ENCODE peak calls at places on chromosomes 11 and 22, in eight cellular contexts. One of them, this sample, is unnamed.

GRCh38 chr22:40043086-40043485 is 48.3 kb downstream of the FAM83F start:
- DNase-seq in iPS DF 6.9: no peak
- DNase-seq in right atrium auricular region: peak
- DNase-seq in pancreas: peak
- DNase-seq in mesendoderm: no peak
- DNase-seq in stromal cell of bone marrow: no peak
- DNase-seq in mammary epithelial cell: peak
- DNase-seq in retinal pigment epithelial cell: no peak
- DNase-seq in this sample: no peak

GRCh38 chr22:35842954-35843353 is 125.3 kb downstream of the APOL5 start:
- DNase-seq in right atrium auricular region: no peak
- DNase-seq in stromal cell of bone marrow: no peak
- DNase-seq in retinal pigment epithelial cell: no peak
- DNase-seq in mammary epithelial cell: peak
- DNase-seq in pancreas: no peak
- DNase-seq in iPS DF 6.9: no peak
- DNase-seq in mesendoderm: peak
- DNase-seq in this sample: no peak

GRCh38 chr11:130473795-130474377 is 25.4 kb downstream of the ADAMTS15 start:
- DNase-seq in stromal cell of bone marrow: no peak
- DNase-seq in mesendoderm: no peak
- DNase-seq in iPS DF 6.9: no peak
- DNase-seq in mammary epithelial cell: no peak
- DNase-seq in right atrium auricular region: peak
- DNase-seq in pancreas: no peak
- DNase-seq in retinal pigment epithelial cell: no peak
- DNase-seq in this sample: peak

GRCh38 chr22:44204937-44205712 is 24.4 kb downstream of the PARVG start:
- DNase-seq in iPS DF 6.9: no peak
- DNase-seq in stromal cell of bone marrow: no peak
- DNase-seq in pancreas: no peak
- DNase-seq in right atrium auricular region: no peak
- DNase-seq in mesendoderm: no peak
- DNase-seq in mammary epithelial cell: no peak
- DNase-seq in retinal pigment epithelial cell: no peak
- DNase-seq in this sample: peak

GRCh38 chr11:95498731-95499396 is 267.9 kb upstream of the SESN3 start:
- DNase-seq in retinal pigment epithelial cell: no peak
- DNase-seq in iPS DF 6.9: no peak
- DNase-seq in stromal cell of bone marrow: no peak
- DNase-seq in mesendoderm: peak
- DNase-seq in mammary epithelial cell: no peak
- DNase-seq in pancreas: no peak
- DNase-seq in right atrium auricular region: no peak
- DNase-seq in this sample: peak

GRCh38 chr22:29626497-29627195 is 23.2 kb downstream of the NF2 start:
- DNase-seq in mesendoderm: no peak
- DNase-seq in right atrium auricular region: no peak
- DNase-seq in pancreas: no peak
- DNase-seq in retinal pigment epithelial cell: no peak
- DNase-seq in iPS DF 6.9: no peak
- DNase-seq in mammary epithelial cell: peak
- DNase-seq in stromal cell of bone marrow: peak
- DNase-seq in this sample: no peak

GRCh38 chr22:50684986-50685385 is 12.4 kb downstream of the SHANK3 start:
- DNase-seq in retinal pigment epithelial cell: no peak
- DNase-seq in mammary epithelial cell: no peak
- DNase-seq in right atrium auricular region: peak
- DNase-seq in mesendoderm: no peak
- DNase-seq in iPS DF 6.9: no peak
- DNase-seq in pancreas: no peak
- DNase-seq in stromal cell of bone marrow: no peak
- DNase-seq in this sample: no peak

GRCh38 chr11:112655386-112655785 is 305.8 kb upstream of the NCAM1 start:
- DNase-seq in iPS DF 6.9: no peak
- DNase-seq in mesendoderm: peak
- DNase-seq in right atrium auricular region: peak
- DNase-seq in pancreas: no peak
- DNase-seq in retinal pigment epithelial cell: no peak
- DNase-seq in stromal cell of bone marrow: peak
- DNase-seq in mammary epithelial cell: no peak
- DNase-seq in this sample: no peak

GRCh38 chr22:20728523-20729190 is 45.3 kb upstream of the SERPIND1 start:
- DNase-seq in stromal cell of bone marrow: no peak
- DNase-seq in iPS DF 6.9: no peak
- DNase-seq in right atrium auricular region: no peak
- DNase-seq in pancreas: no peak
- DNase-seq in mammary epithelial cell: no peak
- DNase-seq in retinal pigment epithelial cell: no peak
- DNase-seq in mesendoderm: no peak
- DNase-seq in this sample: no peak

GRCh38 chr11:92789761-92790160 is 179.7 kb upstream of the MTNR1B start:
- DNase-seq in iPS DF 6.9: no peak
- DNase-seq in mammary epithelial cell: no peak
- DNase-seq in retinal pigment epithelial cell: no peak
- DNase-seq in mesendoderm: no peak
- DNase-seq in stromal cell of bone marrow: no peak
- DNase-seq in right atrium auricular region: no peak
- DNase-seq in pancreas: no peak
- DNase-seq in this sample: no peak

GRCh38 chr11:117039897-117040296 is 58.3 kb downstream of the SIK3 start:
- DNase-seq in mesendoderm: no peak
- DNase-seq in retinal pigment epithelial cell: no peak
- DNase-seq in stromal cell of bone marrow: no peak
- DNase-seq in right atrium auricular region: no peak
- DNase-seq in pancreas: no peak
- DNase-seq in iPS DF 6.9: no peak
- DNase-seq in mammary epithelial cell: peak
- DNase-seq in this sample: no peak

GRCh38 chr11:43712676-43713075 is 32.1 kb downstream of the HSD17B12 start:
- DNase-seq in mammary epithelial cell: no peak
- DNase-seq in stromal cell of bone marrow: no peak
- DNase-seq in retinal pigment epithelial cell: no peak
- DNase-seq in right atrium auricular region: no peak
- DNase-seq in mesendoderm: no peak
- DNase-seq in iPS DF 6.9: no peak
- DNase-seq in pancreas: no peak
- DNase-seq in this sample: no peak

GRCh38 chr11:15035283-15035682 is 38.1 kb upstream of the CALCB start:
- DNase-seq in mesendoderm: peak
- DNase-seq in right atrium auricular region: no peak
- DNase-seq in stromal cell of bone marrow: no peak
- DNase-seq in mammary epithelial cell: no peak
- DNase-seq in retinal pigment epithelial cell: no peak
- DNase-seq in pancreas: no peak
- DNase-seq in iPS DF 6.9: peak
- DNase-seq in this sample: peak

GRCh38 chr22:17891427-17892167 is 117.3 kb upstream of the BID start:
- DNase-seq in mammary epithelial cell: no peak
- DNase-seq in mesendoderm: peak
- DNase-seq in pancreas: no peak
- DNase-seq in retinal pigment epithelial cell: no peak
- DNase-seq in right atrium auricular region: no peak
- DNase-seq in iPS DF 6.9: no peak
- DNase-seq in stromal cell of bone marrow: no peak
- DNase-seq in this sample: peak

GRCh38 chr22:50060441-50061140 is 2.5 kb upstream of the TTLL8 start:
- DNase-seq in mammary epithelial cell: no peak
- DNase-seq in iPS DF 6.9: no peak
- DNase-seq in right atrium auricular region: no peak
- DNase-seq in pancreas: peak
- DNase-seq in retinal pigment epithelial cell: no peak
- DNase-seq in mesendoderm: peak
- DNase-seq in stromal cell of bone marrow: no peak
- DNase-seq in this sample: peak

GRCh38 chr22:39427751-39428596 is 28.4 kb downstream of the TAB1 start:
- DNase-seq in stromal cell of bone marrow: no peak
- DNase-seq in mammary epithelial cell: no peak
- DNase-seq in pancreas: no peak
- DNase-seq in iPS DF 6.9: no peak
- DNase-seq in mesendoderm: no peak
- DNase-seq in retinal pigment epithelial cell: no peak
- DNase-seq in right atrium auricular region: no peak
- DNase-seq in this sample: no peak

GRCh38 chr11:9527481-9528140 is 45.9 kb upstream of the WEE1 start:
- DNase-seq in pancreas: no peak
- DNase-seq in mammary epithelial cell: peak
- DNase-seq in retinal pigment epithelial cell: peak
- DNase-seq in stromal cell of bone marrow: peak
- DNase-seq in right atrium auricular region: no peak
- DNase-seq in iPS DF 6.9: no peak
- DNase-seq in mesendoderm: no peak
- DNase-seq in this sample: no peak

GRCh38 chr11:134270250-134270714 is 5.9 kb upstream of the GLB1L3 start:
- DNase-seq in mesendoderm: peak
- DNase-seq in mammary epithelial cell: no peak
- DNase-seq in pancreas: no peak
- DNase-seq in stromal cell of bone marrow: no peak
- DNase-seq in iPS DF 6.9: no peak
- DNase-seq in right atrium auricular region: no peak
- DNase-seq in retinal pigment epithelial cell: no peak
- DNase-seq in this sample: peak

GRCh38 chr11:8023831-8024555 is 36.9 kb downstream of the EIF3F start:
- DNase-seq in mesendoderm: no peak
- DNase-seq in retinal pigment epithelial cell: no peak
- DNase-seq in right atrium auricular region: peak
- DNase-seq in mammary epithelial cell: peak
- DNase-seq in iPS DF 6.9: no peak
- DNase-seq in pancreas: no peak
- DNase-seq in stromal cell of bone marrow: no peak
- DNase-seq in this sample: no peak

GRCh38 chr11:62245271-62245753 is 3.3 kb downstream of the SCGB1D2 start:
- DNase-seq in stromal cell of bone marrow: no peak
- DNase-seq in mammary epithelial cell: peak
- DNase-seq in mesendoderm: peak
- DNase-seq in iPS DF 6.9: no peak
- DNase-seq in retinal pigment epithelial cell: no peak
- DNase-seq in right atrium auricular region: no peak
- DNase-seq in pancreas: no peak
- DNase-seq in this sample: peak

GRCh38 chr22:46672731-46673130 is 52.5 kb downstream of the GRAMD4 start:
- DNase-seq in pancreas: no peak
- DNase-seq in retinal pigment epithelial cell: no peak
- DNase-seq in mammary epithelial cell: no peak
- DNase-seq in right atrium auricular region: no peak
- DNase-seq in iPS DF 6.9: no peak
- DNase-seq in stromal cell of bone marrow: no peak
- DNase-seq in mesendoderm: no peak
- DNase-seq in this sample: no peak

GRCh38 chr22:45280995-45281394 is 3.8 kb upstream of the UPK3A start:
- DNase-seq in mesendoderm: no peak
- DNase-seq in retinal pigment epithelial cell: no peak
- DNase-seq in iPS DF 6.9: no peak
- DNase-seq in mammary epithelial cell: no peak
- DNase-seq in pancreas: no peak
- DNase-seq in stromal cell of bone marrow: no peak
- DNase-seq in right atrium auricular region: no peak
- DNase-seq in this sample: no peak